ENCODE peak calls at places on chromosome 17, in nine cellular contexts. E is nephron progenitor cell; V is progenitor cell of endocrine pancreas; S is activated CD8-positive, alpha-beta T cell treated with anti-CD3 and anti-CD28 coated beads for 36 hours; D is neuronal stem cell; A is activated CD4-positive, CD25-positive, alpha-beta regulatory T cell; W is WTC11; O is activated naive CD4-positive, alpha-beta T cell treated with anti-CD3 and anti-CD28 coated beads, Interleukin-2, amount 10 ng/mL, durations not matched to agents 7 days and 5 days; Q is glomerular endothelial cell. G is an unnamed sample.

GRCh38 chr17:27452828-27453227 is 3.4 kb upstream of the KSR1 start:
- DNase-seq in E (no peak), V (no peak), S (no peak), D (no peak), A (no peak), W (no peak), O (no peak), Q (no peak), G (no peak)

GRCh38 chr17:16428098-16428882 is 12.9 kb downstream of the TRPV2 start:
- DNase-seq in E (peak), V (peak), S (peak), D (no peak), A (peak), W (peak), O (peak), Q (no peak), G (peak)

GRCh38 chr17:16935241-16935663 is 36.7 kb downstream of the TNFRSF13B start:
- DNase-seq in E (no peak), V (no peak), S (no peak), D (no peak), A (no peak), W (no peak), O (peak), Q (no peak), G (peak)

GRCh38 chr17:69468211-69468610 is 53.7 kb downstream of the MAP2K6 start:
- DNase-seq in E (no peak), V (no peak), S (no peak), D (no peak), A (no peak), W (no peak), O (no peak), Q (no peak), G (no peak)

GRCh38 chr17:47789611-47790520 is 31.7 kb downstream of the OSBPL7 start:
- DNase-seq in E (peak), V (peak), S (peak), D (peak), A (peak), W (peak), O (peak), Q (no peak), G (peak)

GRCh38 chr17:66625321-66625767 is 209.6 kb upstream of the CACNG5 start:
- DNase-seq in E (no peak), V (no peak), S (no peak), D (peak), A (no peak), W (no peak), O (no peak), Q (no peak), G (peak)

GRCh38 chr17:43398724-43399595 is at the start of gene ARL4D:
- DNase-seq in E (peak), V (peak), S (peak), D (peak), A (peak), W (peak), O (peak), Q (no peak), G (peak)

GRCh38 chr17:62628845-62629555 is 1.5 kb downstream of the MRC2 start:
- DNase-seq in E (peak), V (no peak), S (peak), D (no peak), A (no peak), W (no peak), O (no peak), Q (no peak), G (peak)

GRCh38 chr17:39738568-39738901 is 797 bp downstream of the GRB7 start:
- DNase-seq in E (peak), V (no peak), S (peak), D (no peak), A (no peak), W (peak), O (peak), Q (no peak), G (no peak)

GRCh38 chr17:2954898-2955445 is 108.4 kb downstream of the OR1D5 start:
- DNase-seq in E (no peak), V (no peak), S (no peak), D (no peak), A (no peak), W (no peak), O (no peak), Q (peak), G (peak)

GRCh38 chr17:79221597-79221996 is 147.0 kb downstream of the ENGASE start:
- DNase-seq in E (no peak), V (no peak), S (no peak), D (no peak), A (no peak), W (no peak), O (no peak), Q (no peak), G (no peak)

GRCh38 chr17:55093358-55093757 is 124.8 kb downstream of the STXBP4 start:
- DNase-seq in E (no peak), V (no peak), S (no peak), D (no peak), A (no peak), W (no peak), O (no peak), Q (no peak), G (peak)

GRCh38 chr17:41464682-41465081 is 2.5 kb downstream of the KRT32 start:
- DNase-seq in E (no peak), V (no peak), S (no peak), D (no peak), A (no peak), W (no peak), O (no peak), Q (no peak), G (peak)

GRCh38 chr17:76969598-76970172 is 101.5 kb downstream of the MGAT5B start:
- DNase-seq in E (peak), V (no peak), S (no peak), D (no peak), A (no peak), W (peak), O (no peak), Q (no peak), G (no peak)

GRCh38 chr17:35953720-35954119 is 10.2 kb upstream of the LYZL6 start:
- DNase-seq in E (no peak), V (no peak), S (no peak), D (no peak), A (no peak), W (peak), O (no peak), Q (no peak), G (no peak)

GRCh38 chr17:3985800-3986199 is 21.6 kb upstream of the ATP2A3 start:
- DNase-seq in E (no peak), V (no peak), S (no peak), D (no peak), A (no peak), W (no peak), O (peak), Q (no peak), G (no peak)

GRCh38 chr17:81553616-81554181 is 1.5 kb upstream of the FAAP100 start:
- DNase-seq in E (peak), V (no peak), S (peak), D (no peak), A (no peak), W (no peak), O (peak), Q (peak), G (peak)

GRCh38 chr17:76268015-76268749 is 3.0 kb downstream of the UBALD2 start:
- DNase-seq in E (no peak), V (no peak), S (peak), D (no peak), A (peak), W (no peak), O (peak), Q (no peak), G (peak)

GRCh38 chr17:75048396-75048933 is 1.4 kb downstream of the KCTD2 start:
- DNase-seq in E (no peak), V (no peak), S (no peak), D (no peak), A (no peak), W (no peak), O (no peak), Q (no peak), G (no peak)

GRCh38 chr17:75764711-75765421 is at the start of gene GALK1:
- DNase-seq in E (peak), V (peak), S (peak), D (peak), A (peak), W (peak), O (peak), Q (no peak), G (peak)

GRCh38 chr17:82807101-82807500 is 32.7 kb downstream of the ZNF750 start:
- DNase-seq in E (no peak), V (no peak), S (no peak), D (no peak), A (no peak), W (no peak), O (no peak), Q (no peak), G (no peak)

GRCh38 chr17:21095735-21096134 is 31.0 kb upstream of the DHRS7B start:
- DNase-seq in E (no peak), V (no peak), S (peak), D (no peak), A (no peak), W (no peak), O (no peak), Q (no peak), G (no peak)

GRCh38 chr17:81246343-81246670 is 7.2 kb downstream of the NDUFAF8 start:
- DNase-seq in E (no peak), V (no peak), S (no peak), D (no peak), A (no peak), W (no peak), O (no peak), Q (no peak), G (no peak)

GRCh38 chr17:58375811-58376210 is 23.8 kb upstream of the SUPT4H1 start:
- DNase-seq in E (no peak), V (no peak), S (no peak), D (no peak), A (no peak), W (no peak), O (no peak), Q (no peak), G (no peak)

GRCh38 chr17:44272954-44273353 is 5.0 kb upstream of the SLC4A1 start:
- DNase-seq in E (no peak), V (no peak), S (no peak), D (no peak), A (no peak), W (no peak), O (no peak), Q (no peak), G (no peak)

GRCh38 chr17:29588561-29589411 is 662 bp downstream of the GIT1 start:
- DNase-seq in E (no peak), V (no peak), S (peak), D (no peak), A (peak), W (no peak), O (peak), Q (no peak), G (peak)

GRCh38 chr17:3951420-3951819 is 12.8 kb downstream of the ATP2A3 start:
- DNase-seq in E (no peak), V (no peak), S (no peak), D (no peak), A (no peak), W (no peak), O (no peak), Q (no peak), G (no peak)

GRCh38 chr17:58264407-58265103 is 16.2 kb downstream of the MPO start:
- DNase-seq in E (no peak), V (no peak), S (no peak), D (no peak), A (no peak), W (no peak), O (no peak), Q (no peak), G (no peak)

GRCh38 chr17:68277807-68278206 is 13.1 kb downstream of the SLC16A6 start:
- DNase-seq in E (no peak), V (no peak), S (no peak), D (no peak), A (no peak), W (no peak), O (no peak), Q (no peak), G (no peak)

GRCh38 chr17:9924735-9925191 is 19.7 kb upstream of the RCVRN start:
- DNase-seq in E (peak), V (no peak), S (no peak), D (peak), A (no peak), W (no peak), O (no peak), Q (peak), G (peak)

GRCh38 chr17:64306850-64307463 is 43.9 kb upstream of the TEX2 start:
- DNase-seq in E (peak), V (peak), S (peak), D (peak), A (peak), W (peak), O (peak), Q (no peak), G (peak)

GRCh38 chr17:73393962-73394361 is 82.2 kb upstream of the CDC42EP4 start:
- DNase-seq in E (no peak), V (no peak), S (peak), D (no peak), A (no peak), W (no peak), O (no peak), Q (no peak), G (peak)